ENCODE peak calls at places on chromosome 19, in seven cellular contexts. D is heart left ventricle; A is fibroblast of pulmonary artery; Z is endothelial cell of umbilical vein; X is choroid plexus epithelial cell; H is bronchial epithelial cell; R is CD8-positive, alpha-beta T cell. P is an unnamed sample.

GRCh38 chr19:15101479-15102082 is 5.6 kb upstream of the SYDE1 start:
- DNase-seq in X (peak; percentile 74), H (peak; percentile 65), R (no peak), A (peak; percentile 69), Z (peak; percentile 75), D (no peak), P (peak; percentile 12)

GRCh38 chr19:6241680-6242079 is 38.1 kb downstream of the MLLT1 start:
- DNase-seq in D (no peak), R (no peak), Z (no peak), H (no peak), X (no peak), A (no peak), P (no peak)

GRCh38 chr19:6424190-6424938 is at the start of gene KHSRP:
- DNase-seq in R (peak; percentile 38), D (peak; percentile 51), A (no peak), X (no peak), H (no peak), Z (no peak), P (no peak)

GRCh38 chr19:17974551-17974950 is 7.6 kb downstream of the KCNN1 start:
- DNase-seq in R (no peak), X (no peak), A (no peak), H (no peak), D (no peak), Z (no peak), P (no peak)

GRCh38 chr19:28466107-28467045 is 746.6 kb downstream of the UQCRFS1 start:
- DNase-seq in Z (no peak), R (peak; percentile 73), X (peak; percentile 78), H (peak; percentile 13), A (peak; percentile 60), D (peak; percentile 51), P (no peak)

GRCh38 chr19:19514215-19514633 is 1.1 kb downstream of the TSSK6 start:
- DNase-seq in R (no peak), Z (peak; percentile 83), D (peak; percentile 78), A (peak; percentile 69), X (peak; percentile 75), H (no peak), P (no peak)

GRCh38 chr19:50994129-50994528 is 7.3 kb downstream of the KLK8 start:
- DNase-seq in Z (no peak), R (no peak), A (no peak), X (no peak), H (no peak), D (no peak), P (no peak)

GRCh38 chr19:33339016-33339749 is 34.3 kb upstream of the CEBPG start:
- DNase-seq in Z (no peak), A (no peak), H (peak; percentile 76), D (no peak), X (no peak), R (no peak), P (no peak)

GRCh38 chr19:13220847-13221246 is 70.6 kb downstream of the IER2 start:
- DNase-seq in H (no peak), A (no peak), X (no peak), D (no peak), R (no peak), Z (no peak), P (no peak)

GRCh38 chr19:10929402-10929794 is 787 bp downstream of the TIMM29 start:
- DNase-seq in D (no peak), X (no peak), R (no peak), Z (no peak), H (no peak), A (no peak), P (no peak)

GRCh38 chr19:41545547-41545946 is 30.4 kb upstream of the CEACAM21 start:
- DNase-seq in X (no peak), D (no peak), A (no peak), H (no peak), Z (no peak), R (no peak), P (no peak)

GRCh38 chr19:17847538-17848366 is at the start of gene JAK3:
- DNase-seq in D (peak; percentile 64), R (peak; percentile 88), Z (peak; percentile 70), X (peak; percentile 82), A (peak; percentile 82), H (peak; percentile 33), P (peak; percentile 62)

GRCh38 chr19:5934779-5935472 is 20.9 kb downstream of the CAPS start:
- DNase-seq in H (no peak), X (peak; percentile 64), Z (peak; percentile 81), R (no peak), D (no peak), A (peak; percentile 71), P (no peak)

GRCh38 chr19:38933544-38933943 is 2.8 kb downstream of the MRPS12 start:
- DNase-seq in Z (no peak), H (no peak), R (no peak), A (no peak), D (no peak), X (no peak), P (no peak)

GRCh38 chr19:38929929-38930775 is at the start of gene SARS2:
- DNase-seq in H (peak; percentile 79), D (peak; percentile 91), R (peak; percentile 92), A (peak; percentile 96), Z (peak; percentile 95), X (peak; percentile 96), P (peak; percentile 83)

GRCh38 chr19:38930776-38931761 is at the start of gene MRPS12:
- DNase-seq in X (peak; percentile 100), A (peak; percentile 100), H (peak; percentile 98), D (peak; percentile 99), R (peak; percentile 99), Z (peak; percentile 99), P (peak; percentile 100)

GRCh38 chr19:38928406-38929001 is 2.1 kb downstream of the SARS2 start:
- DNase-seq in D (no peak), Z (no peak), H (no peak), A (no peak), R (no peak), X (no peak), P (no peak)

GRCh38 chr19:38932425-38933179 is 1.9 kb downstream of the MRPS12 start:
- DNase-seq in A (peak; percentile 68), D (no peak), X (peak; percentile 69), R (no peak), Z (peak; percentile 43), H (peak; percentile 31), P (peak; percentile 31)
- TF ChIP-seq CTCF in A (peak; percentile 44), D (peak; percentile 34), X (peak; percentile 64), R (peak; percentile 21), Z (peak; percentile 41), H (peak; percentile 43), P (peak; percentile 38)

GRCh38 chr19:1942934-1943555 is 2.1 kb downstream of the CSNK1G2 start:
- DNase-seq in Z (peak; percentile 11), X (peak; percentile 34), D (no peak), H (no peak), A (no peak), R (no peak), P (no peak)
- H3K4me3 ChIP-seq in Z (peak overlapping the region; percentile 49), X (peak overlapping the region; percentile 80), D (peak overlapping the region; percentile 65), H (peak overlapping the region; percentile 95), A (peak overlapping the region; percentile 86), R (peak overlapping the region; percentile 100), P (peak overlapping the region; percentile 82)

GRCh38 chr19:12052057-12052570 is 647 bp downstream of the ZNF878 start:
- DNase-seq in D (no peak), R (no peak), Z (peak; percentile 7), X (no peak), A (no peak), H (peak; percentile 49), P (no peak)

GRCh38 chr19:12047868-12048267 is 4.9 kb downstream of the ZNF878 start:
- DNase-seq in Z (no peak), R (no peak), X (no peak), D (no peak), A (no peak), H (no peak), P (no peak)

GRCh38 chr19:12055784-12056183 is 3.0 kb upstream of the ZNF878 start:
- DNase-seq in A (no peak), R (no peak), X (no peak), D (no peak), H (peak; percentile 42), Z (no peak), P (no peak)

DNA sequence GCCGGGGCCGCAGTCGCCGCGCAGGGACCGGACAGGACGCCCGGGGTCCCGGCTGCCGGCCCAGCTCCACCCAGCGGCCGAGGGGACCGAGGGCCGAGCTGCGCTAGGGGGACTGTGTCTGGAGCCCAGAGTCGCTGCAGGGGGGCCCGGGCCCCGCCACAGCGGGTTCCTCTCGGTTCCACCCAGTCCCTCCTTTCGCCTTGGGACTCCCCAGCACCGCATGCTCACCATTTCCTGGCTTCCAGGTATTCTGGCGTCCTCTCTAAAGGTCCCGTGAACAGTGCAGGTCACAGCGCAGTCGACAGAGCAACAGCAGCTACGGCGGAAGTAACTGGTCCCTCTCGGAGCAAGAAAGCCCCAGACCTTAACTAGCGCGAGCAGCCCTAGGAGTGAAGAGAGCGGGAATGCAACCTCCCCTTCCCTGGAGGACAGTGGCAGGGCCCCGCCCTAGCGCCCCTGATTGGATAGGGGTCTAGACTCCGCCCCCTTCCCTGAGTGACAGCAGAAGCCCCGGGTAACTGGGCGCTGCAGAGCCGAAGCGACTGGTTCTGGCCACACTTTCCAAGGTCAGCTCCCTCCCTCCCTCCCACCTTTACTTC is at the start of gene ZNF878:
- DNase-seq in R (peak; percentile 37), H (peak; percentile 63), X (peak; percentile 82), Z (peak; percentile 63), D (peak; percentile 90), A (peak; percentile 84), P (peak; percentile 72)
- TF ChIP-seq CTCF in R (no peak), H (no peak), X (no peak), Z (no peak), D (peak; percentile 13), A (no peak), P (peak; percentile 24)

GRCh38 chr19:45402469-45403070 is 2.3 kb downstream of the PPP1R13L start:
- DNase-seq in R (no peak), X (no peak), D (peak; percentile 55), A (no peak), Z (peak; percentile 53), H (peak; percentile 70), P (no peak)

GRCh38 chr19:45403781-45404556 is 900 bp downstream of the PPP1R13L start:
- DNase-seq in Z (peak; percentile 58), D (peak; percentile 70), H (peak; percentile 67), X (peak; percentile 54), A (peak; percentile 39), R (peak; percentile 80), P (no peak)

GRCh38 chr19:45404557-45405434 is at the start of gene PPP1R13L:
- DNase-seq in R (peak; percentile 29), A (peak; percentile 85), D (peak; percentile 88), H (peak; percentile 90), Z (peak; percentile 90), X (peak; percentile 85), P (no peak)

GRCh38 chr19:45401815-45402468 is 2.9 kb downstream of the PPP1R13L start:
- DNase-seq in X (no peak), Z (no peak), A (peak; percentile 36), H (no peak), D (no peak), R (no peak), P (no peak)

GRCh38 chr19:45403272-45403671 is 1.6 kb downstream of the PPP1R13L start:
- DNase-seq in R (no peak), A (no peak), Z (no peak), H (no peak), D (no peak), X (no peak), P (no peak)
- H3K4me3 ChIP-seq in R (no peak overlapping the region), A (peak overlapping the region; percentile 76), Z (peak overlapping the region; percentile 81), H (peak overlapping the region; percentile 81), D (peak overlapping the region; percentile 67), X (no peak overlapping the region), P (no peak overlapping the region)